ENCODE peak calls at places on chromosomes 12 and 14, in six cellular contexts. V is activated CD4-positive, alpha-beta T cell treated with anti-CD3 and anti-CD28 coated beads, Interleukin-2, amount 50 U/mL, for 24 hours; S is naive B cell; Y is activated CD8-positive, alpha-beta T cell treated with anti-CD3 and anti-CD28 coated beads for 36 hours; E is T1000; H is EL. L is an unnamed sample.

GRCh38 chr12:4032906-4033628 is 159.9 kb upstream of the PARP11 start:
- DNase-seq in V (no peak), H (peak), E (no peak), Y (no peak), S (no peak), L (no peak)

GRCh38 chr14:102993523-102993922 is 63.8 kb downstream of the CDC42BPB start:
- DNase-seq in V (no peak), S (no peak), H (peak), E (no peak), Y (no peak), L (no peak)

GRCh38 chr14:93759781-93760307 is 28.4 kb downstream of the PRIMA1 start:
- DNase-seq in E (no peak), H (no peak), V (no peak), Y (no peak), S (no peak), L (no peak)

GRCh38 chr12:57147641-57147944 is 174 bp upstream of the LRP1-AS start:
- DNase-seq in S (no peak), V (no peak), Y (no peak), H (peak), E (peak), L (no peak)

GRCh38 chr14:55877942-55878341 is 240.3 kb upstream of the PELI2 start:
- DNase-seq in S (no peak), Y (no peak), H (no peak), V (no peak), E (no peak), L (no peak)

GRCh38 chr14:99663716-99664635 is 19.0 kb downstream of the HHIPL1 start:
- DNase-seq in Y (no peak), E (no peak), S (no peak), H (no peak), V (no peak), L (no peak)

GRCh38 chr12:93571360-93571853 is 1.1 kb upstream of the SOCS2 start:
- DNase-seq in S (peak), H (peak), E (no peak), Y (peak), V (peak), L (peak)

GRCh38 chr12:121918679-121919038 is 267 bp downstream of the CFAP251 start:
- DNase-seq in S (no peak), E (no peak), H (no peak), V (no peak), Y (no peak), L (no peak)

GRCh38 chr12:47080725-47081502 is 1.2 kb upstream of the AMIGO2 start:
- DNase-seq in V (no peak), E (peak), Y (peak), S (peak), H (peak), L (peak)

GRCh38 chr14:69815556-69815955 is 18.5 kb upstream of the SLC10A1 start:
- DNase-seq in E (no peak), Y (no peak), S (no peak), H (no peak), V (no peak), L (no peak)

GRCh38 chr12:121451931-121452330 is 52.0 kb downstream of the RNF34 start:
- DNase-seq in E (no peak), V (no peak), H (no peak), Y (no peak), S (no peak), L (no peak)

GRCh38 chr12:69653703-69654102 is 43.0 kb upstream of the LRRC10 start:
- DNase-seq in V (no peak), Y (no peak), E (no peak), H (peak), S (no peak), L (no peak)

GRCh38 chr14:90624228-90624627 is 192.0 kb downstream of the TTC7B start:
- DNase-seq in H (peak), Y (no peak), V (no peak), S (no peak), E (peak), L (peak)

GRCh38 chr14:99744873-99745224 is 48.4 kb upstream of the EML1 start:
- DNase-seq in E (no peak), Y (no peak), S (no peak), H (no peak), V (no peak), L (no peak)

GRCh38 chr12:106133136-106134087 is 5.3 kb downstream of the NUAK1 start:
- DNase-seq in Y (no peak), S (no peak), H (peak), E (no peak), V (no peak), L (no peak)

GRCh38 chr12:117450186-117450585 is 88.8 kb upstream of the NOS1 start:
- DNase-seq in E (no peak), Y (no peak), V (no peak), H (no peak), S (no peak), L (no peak)

GRCh38 chr12:125882141-125882540 is 816.9 kb downstream of the AACS start:
- DNase-seq in V (no peak), H (no peak), E (no peak), S (no peak), Y (no peak), L (no peak)

GRCh38 chr14:104240426-104241157 is 102.2 kb downstream of the KIF26A start:
- DNase-seq in V (no peak), S (no peak), E (no peak), Y (no peak), H (no peak), L (no peak)

GRCh38 chr14:92759300-92759678 is 10.9 kb upstream of the LGMN start:
- DNase-seq in E (no peak), Y (peak), H (peak), S (no peak), V (no peak), L (peak)

GRCh38 chr12:104411826-104412626 is 44.7 kb upstream of the CHST11 start:
- DNase-seq in S (no peak), Y (no peak), V (no peak), E (no peak), H (no peak), L (no peak)

GRCh38 chr12:101891462-101891971 is 14.1 kb downstream of the DRAM1 start:
- DNase-seq in H (peak), S (no peak), E (no peak), Y (no peak), V (no peak), L (peak)

GRCh38 chr12:89544730-89545184 is 18.9 kb upstream of the POC1B start:
- DNase-seq in Y (no peak), S (no peak), V (no peak), H (no peak), E (no peak), L (peak)

GRCh38 chr12:57216014-57216891 is at the start of gene NXPH4:
- DNase-seq in E (no peak), Y (peak), V (no peak), H (peak), S (peak), L (no peak)

GRCh38 chr14:59123975-59124374 is 64.5 kb upstream of the DAAM1 start:
- DNase-seq in V (no peak), H (peak), S (no peak), E (no peak), Y (no peak), L (peak)

L was measured in H4.